ENCODE peak calls at places on chromosome 9, in seven cellular contexts. B is aorta; A is effector memory CD8-positive, alpha-beta T cell; V is brain microvascular endothelial cell; J is NCI-H774; Y is EL; C is left cardiac atrium. E is an unnamed sample.

GRCh38 chr9:112872019-112872418 is 18.7 kb downstream of the SLC46A2 start:
- DNase-seq in B (no peak), A (no peak), V (no peak), J (peak; percentile 11), Y (no peak), C (no peak), E (no peak)

GRCh38 chr9:81851340-81851739 is 76.9 kb upstream of the SPATA31D4 start:
- DNase-seq in B (no peak), A (no peak), V (no peak), J (peak; percentile 23), Y (no peak), C (no peak), E (peak; percentile 61)

GRCh38 chr9:38622083-38622674 is 1.8 kb upstream of the ANKRD18A start:
- DNase-seq in B (no peak), A (no peak), V (no peak), J (peak; percentile 49), Y (no peak), C (peak; percentile 36), E (peak; percentile 59)

GRCh38 chr9:84832453-84832852 is 162.9 kb downstream of the NTRK2 start:
- DNase-seq in B (no peak), A (no peak), V (no peak), J (no peak), Y (no peak), C (no peak), E (no peak)

GRCh38 chr9:110099236-110099741 is 108.7 kb downstream of the C9orf152 start:
- DNase-seq in B (no peak), A (no peak), V (peak; percentile 39), J (peak; percentile 24), Y (peak; percentile 90), C (peak; percentile 30), E (peak; percentile 63)

GRCh38 chr9:70947086-70947485 is 174.3 kb downstream of the TRPM3 start:
- DNase-seq in B (no peak), A (no peak), V (no peak), J (no peak), Y (peak; percentile 27), C (no peak), E (no peak)

GRCh38 chr9:93131599-93132286 is 2.3 kb downstream of the NINJ1 start:
- DNase-seq in B (no peak), A (no peak), V (no peak), J (no peak), Y (no peak), C (no peak), E (no peak)

GRCh38 chr9:113298311-113298710 is 4.9 kb downstream of the RNF183 start:
- DNase-seq in B (no peak), A (no peak), V (no peak), J (no peak), Y (no peak), C (no peak), E (no peak)

GRCh38 chr9:69412741-69413150 is 87.7 kb downstream of the ENTREP1 start:
- DNase-seq in B (peak; percentile 88), A (no peak), V (peak; percentile 59), J (no peak), Y (peak; percentile 71), C (peak; percentile 83), E (peak; percentile 88)

GRCh38 chr9:87527211-87527916 is 29.7 kb downstream of the DAPK1 start:
- DNase-seq in B (no peak), A (no peak), V (no peak), J (no peak), Y (no peak), C (no peak), E (no peak)

GRCh38 chr9:83403864-83404263 is 134.3 kb downstream of the FRMD3 start:
- DNase-seq in B (no peak), A (no peak), V (peak; percentile 52), J (no peak), Y (peak; percentile 19), C (no peak), E (no peak)

GRCh38 chr9:107648153-107648716 is 158.7 kb upstream of the KLF4 start:
- DNase-seq in B (no peak), A (no peak), V (no peak), J (no peak), Y (no peak), C (no peak), E (no peak)

GRCh38 chr9:34628656-34629491 is at the start of gene ARID3C:
- DNase-seq in B (peak; percentile 83), A (peak; percentile 39), V (no peak), J (peak; percentile 10), Y (no peak), C (peak; percentile 31), E (peak; percentile 69)

GRCh38 chr9:136087741-136088480 is 7.2 kb downstream of the NACC2 start:
- DNase-seq in B (peak; percentile 62), A (no peak), V (no peak), J (no peak), Y (no peak), C (peak; percentile 17), E (peak; percentile 55)

GRCh38 chr9:9752722-9753121 is 860.1 kb downstream of the PTPRD start:
- DNase-seq in B (no peak), A (no peak), V (no peak), J (no peak), Y (no peak), C (no peak), E (no peak)

E was measured in right cardiac atrium.